ENCODE peak calls at places on chromosomes 3 and 15, in seven cellular contexts. A, F, B, V, R, C and K are unnamed samples.
A peak's percentile ranks its signal among the peaks of the same experiment; 100 is the strongest.

GRCh38 chr15:69081310-69082004 is 67.0 kb downstream of the NOX5 start:
- DNase-seq in A (peak; percentile 33), F (peak; percentile 40), B (peak; percentile 50), V (no peak), R (no peak), C (peak; percentile 60), K (peak; percentile 79)

GRCh38 chr15:58994906-58995453 is 7.5 kb downstream of the RNF111 start:
- DNase-seq in A (no peak), F (no peak), B (no peak), V (no peak), R (no peak), C (no peak), K (no peak)

GRCh38 chr15:53918180-53919079 is 59.8 kb upstream of the UNC13C start:
- DNase-seq in A (no peak), F (no peak), B (no peak), V (no peak), R (no peak), C (no peak), K (peak; percentile 62)

GRCh38 chr3:13112521-13113345 is 39.5 kb upstream of the IQSEC1 start:
- DNase-seq in A (no peak), F (no peak), B (no peak), V (no peak), R (no peak), C (no peak), K (no peak)

GRCh38 chr3:187230011-187230410 is 32.7 kb downstream of the RTP1 start:
- DNase-seq in A (no peak), F (peak; percentile 32), B (no peak), V (no peak), R (no peak), C (no peak), K (no peak)

GRCh38 chr3:197257711-197258110 is 40.7 kb downstream of the DLG1 start:
- DNase-seq in A (no peak), F (no peak), B (no peak), V (no peak), R (no peak), C (no peak), K (no peak)

GRCh38 chr3:71372911-71373637 is 210.5 kb downstream of the FOXP1 start:
- DNase-seq in A (no peak), F (no peak), B (no peak), V (no peak), R (no peak), C (no peak), K (no peak)

GRCh38 chr3:173045770-173046382 is 95.2 kb downstream of the SPATA16 start:
- DNase-seq in A (peak; percentile 14), F (no peak), B (no peak), V (no peak), R (no peak), C (peak; percentile 31), K (no peak)

GRCh38 chr3:129211772-129212171 is 28.1 kb upstream of the CNBP start:
- DNase-seq in A (peak; percentile 43), F (peak; percentile 79), B (peak; percentile 30), V (no peak), R (no peak), C (peak; percentile 47), K (peak; percentile 13)

GRCh38 chr3:155676252-155676981 is 68.5 kb downstream of the PLCH1 start:
- DNase-seq in A (peak; percentile 10), F (peak; percentile 34), B (no peak), V (no peak), R (no peak), C (peak; percentile 95), K (peak; percentile 57)

GRCh38 chr3:100709840-100710235 is 544 bp downstream of the TFG start:
- DNase-seq in A (peak; percentile 61), F (peak; percentile 20), B (peak; percentile 70), V (peak; percentile 66), R (peak; percentile 66), C (peak; percentile 40), K (peak; percentile 81)

GRCh38 chr3:141476033-141476432 is 10.8 kb upstream of the RASA2 start:
- DNase-seq in A (no peak), F (no peak), B (no peak), V (no peak), R (no peak), C (no peak), K (no peak)

GRCh38 chr3:13522236-13522635 is 26.7 kb upstream of the FBLN2 start:
- DNase-seq in A (no peak), F (no peak), B (no peak), V (no peak), R (no peak), C (no peak), K (no peak)

GRCh38 chr15:69758810-69759410 is 306.3 kb downstream of the RPLP1 start:
- DNase-seq in A (peak; percentile 79), F (peak; percentile 62), B (no peak), V (no peak), R (no peak), C (no peak), K (no peak)

GRCh38 chr3:169644750-169645149 is 18.8 kb downstream of the MECOM start:
- DNase-seq in A (no peak), F (no peak), B (no peak), V (no peak), R (no peak), C (no peak), K (no peak)

GRCh38 chr15:74200871-74201419 is 1.6 kb downstream of the STRA6 start:
- DNase-seq in A (peak; percentile 74), F (peak; percentile 52), B (no peak), V (no peak), R (no peak), C (peak; percentile 16), K (peak; percentile 41)

GRCh38 chr15:33580526-33580925 is 269.8 kb downstream of the RYR3 start:
- DNase-seq in A (no peak), F (no peak), B (no peak), V (no peak), R (no peak), C (peak; percentile 64), K (no peak)

GRCh38 chr15:66702770-66703539 is 919 bp downstream of the SMAD6 start:
- DNase-seq in A (peak; percentile 51), F (no peak), B (no peak), V (peak; percentile 63), R (no peak), C (peak; percentile 34), K (no peak)

GRCh38 chr3:182937293-182938051 is 42.9 kb downstream of the DCUN1D1 start:
- DNase-seq in A (no peak), F (no peak), B (no peak), V (no peak), R (no peak), C (no peak), K (peak; percentile 88)

GRCh38 chr15:84398763-84399701 is 163.5 kb downstream of the GOLGA6L4 start:
- DNase-seq in A (no peak), F (no peak), B (peak; percentile 24), V (peak; percentile 39), R (no peak), C (no peak), K (no peak)

GRCh38 chr3:36959821-36960220 is 15.0 kb upstream of the TRANK1 start:
- DNase-seq in A (no peak), F (no peak), B (no peak), V (no peak), R (no peak), C (no peak), K (no peak)

GRCh38 chr15:69388259-69388658 is 25.9 kb upstream of the KIF23 start:
- DNase-seq in A (no peak), F (no peak), B (no peak), V (no peak), R (no peak), C (peak; percentile 33), K (peak; percentile 49)

GRCh38 chr15:85778107-85778776 is 16.5 kb downstream of the KLHL25 start:
- DNase-seq in A (no peak), F (no peak), B (no peak), V (no peak), R (no peak), C (no peak), K (no peak)

GRCh38 chr15:41936649-41937567 is 35.4 kb downstream of the EHD4 start:
- DNase-seq in A (peak; percentile 95), F (peak; percentile 55), B (no peak), V (no peak), R (no peak), C (peak; percentile 38), K (no peak)

GRCh38 chr3:171249171-171249692 is 211.0 kb downstream of the TNIK start:
- DNase-seq in A (no peak), F (no peak), B (no peak), V (no peak), R (no peak), C (no peak), K (no peak)
- H3K18ac ChIP-seq in A (no peak overlapping the region), F (no peak overlapping the region), B (no peak overlapping the region), V (no peak overlapping the region), R (no peak overlapping the region), C (no peak overlapping the region), K (no peak overlapping the region)

GRCh38 chr3:17913349-17913748 is 170.9 kb upstream of the TBC1D5 start:
- DNase-seq in A (no peak), F (no peak), B (no peak), V (no peak), R (no peak), C (no peak), K (no peak)
- H3K4ac ChIP-seq in A (no peak overlapping the region), F (no peak overlapping the region), B (no peak overlapping the region), V (no peak overlapping the region), R (no peak overlapping the region), C (no peak overlapping the region), K (no peak overlapping the region)

DNA sequence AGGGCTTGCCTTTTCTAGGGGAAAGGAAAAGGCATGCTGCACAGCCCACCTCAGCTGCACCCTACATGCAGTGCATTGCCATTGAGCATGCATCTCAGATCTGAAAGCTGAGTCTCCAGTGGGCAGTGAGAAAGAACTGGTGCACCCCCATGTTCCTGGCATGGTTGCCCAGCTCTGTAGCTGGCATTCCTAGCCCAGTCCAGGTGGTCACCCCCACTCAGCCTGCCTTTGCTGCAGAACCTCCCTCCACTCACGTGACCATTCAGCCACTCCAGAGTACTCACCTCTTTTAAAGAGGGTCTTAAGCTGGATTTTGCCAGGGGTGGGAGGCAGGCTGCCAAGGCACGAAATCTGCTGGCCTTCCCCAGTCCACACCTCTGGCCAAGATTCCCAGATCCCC is 208.6 kb upstream of the TOPAZ1 start:
- DNase-seq in A (no peak), F (no peak), B (no peak), V (no peak), R (no peak), C (no peak), K (no peak)
- H3K18ac ChIP-seq in A (no peak overlapping the region), F (no peak overlapping the region), B (no peak overlapping the region), V (no peak overlapping the region), R (no peak overlapping the region), C (no peak overlapping the region), K (no peak overlapping the region)

GRCh38 chr3:69695933-69696332 is 43.3 kb upstream of the MITF start:
- DNase-seq in A (no peak), F (no peak), B (no peak), V (no peak), R (no peak), C (no peak), K (no peak)

GRCh38 chr3:69696365-69696764 is 42.9 kb upstream of the MITF start:
- DNase-seq in A (no peak), F (no peak), B (no peak), V (no peak), R (no peak), C (no peak), K (no peak)

GRCh38 chr3:69698728-69699127 is 40.5 kb upstream of the MITF start:
- DNase-seq in A (no peak), F (peak; percentile 44), B (no peak), V (no peak), R (no peak), C (no peak), K (no peak)

GRCh38 chr3:69691860-69692259 is 47.4 kb upstream of the MITF start:
- DNase-seq in A (no peak), F (no peak), B (no peak), V (no peak), R (no peak), C (peak; percentile 38), K (no peak)

GRCh38 chr3:69695443-69695842 is 43.8 kb upstream of the MITF start:
- DNase-seq in A (no peak), F (no peak), B (no peak), V (no peak), R (no peak), C (no peak), K (no peak)
- H3K4ac ChIP-seq in A (no peak overlapping the region), F (no peak overlapping the region), B (no peak overlapping the region), V (no peak overlapping the region), R (no peak overlapping the region), C (no peak overlapping the region), K (no peak overlapping the region)